ENCODE peak calls at places on chromosomes 16 and 17, in ten cellular contexts. One of them, this sample, is unnamed.

GRCh38 chr17:59160203-59161025 is 4.9 kb downstream of the PRR11 start:
- DNase-seq in prostate gland: no peak
- DNase-seq in A549: no peak
- DNase-seq in hepatocyte: no peak
- DNase-seq in pancreas: no peak
- DNase-seq in CD4-positive, CD25-positive, alpha-beta regulatory T cell: peak; percentile 62
- DNase-seq in substantia nigra: no peak
- DNase-seq in neural progenitor cell: no peak
- DNase-seq in HCT116: no peak
- DNase-seq in foreskin keratinocyte: no peak
- DNase-seq in this sample: no peak

GRCh38 chr17:11177340-11177739 is 63.7 kb upstream of the SHISA6 start:
- DNase-seq in neural progenitor cell: no peak
- DNase-seq in foreskin keratinocyte: no peak
- DNase-seq in pancreas: no peak
- DNase-seq in CD4-positive, CD25-positive, alpha-beta regulatory T cell: no peak
- DNase-seq in hepatocyte: no peak
- DNase-seq in HCT116: no peak
- DNase-seq in prostate gland: no peak
- DNase-seq in A549: no peak
- DNase-seq in substantia nigra: no peak
- DNase-seq in this sample: no peak

GRCh38 chr17:13568746-13569739 is 32.7 kb downstream of the HS3ST3A1 start:
- DNase-seq in prostate gland: no peak
- DNase-seq in substantia nigra: no peak
- DNase-seq in pancreas: no peak
- DNase-seq in HCT116: no peak
- DNase-seq in hepatocyte: no peak
- DNase-seq in neural progenitor cell: no peak
- DNase-seq in foreskin keratinocyte: no peak
- DNase-seq in A549: no peak
- DNase-seq in CD4-positive, CD25-positive, alpha-beta regulatory T cell: no peak
- DNase-seq in this sample: no peak

GRCh38 chr16:1154291-1154886 is 1.5 kb downstream of the CACNA1H start:
- DNase-seq in HCT116: no peak
- DNase-seq in prostate gland: no peak
- DNase-seq in A549: peak; percentile 40
- DNase-seq in neural progenitor cell: peak; percentile 56
- DNase-seq in pancreas: no peak
- DNase-seq in CD4-positive, CD25-positive, alpha-beta regulatory T cell: no peak
- DNase-seq in hepatocyte: peak; percentile 42
- DNase-seq in foreskin keratinocyte: no peak
- DNase-seq in substantia nigra: no peak
- DNase-seq in this sample: no peak

GRCh38 chr16:2150418-2151187 is 2.2 kb downstream of the RAB26 start:
- DNase-seq in neural progenitor cell: peak; percentile 44
- DNase-seq in HCT116: no peak
- DNase-seq in foreskin keratinocyte: peak; percentile 49
- DNase-seq in prostate gland: no peak
- DNase-seq in pancreas: peak; percentile 89
- DNase-seq in A549: peak; percentile 66
- DNase-seq in substantia nigra: no peak
- DNase-seq in CD4-positive, CD25-positive, alpha-beta regulatory T cell: no peak
- DNase-seq in hepatocyte: no peak
- DNase-seq in this sample: peak; percentile 79

GRCh38 chr17:27980035-27980434 is 62.4 kb upstream of the NLK start:
- DNase-seq in prostate gland: no peak
- DNase-seq in substantia nigra: no peak
- DNase-seq in pancreas: no peak
- DNase-seq in A549: peak; percentile 42
- DNase-seq in foreskin keratinocyte: peak; percentile 87
- DNase-seq in hepatocyte: no peak
- DNase-seq in HCT116: no peak
- DNase-seq in neural progenitor cell: no peak
- DNase-seq in CD4-positive, CD25-positive, alpha-beta regulatory T cell: no peak
- DNase-seq in this sample: no peak

GRCh38 chr17:45048795-45049563 is 2.5 kb downstream of the DCAKD start:
- DNase-seq in hepatocyte: no peak
- DNase-seq in foreskin keratinocyte: no peak
- DNase-seq in A549: peak; percentile 56
- DNase-seq in pancreas: peak; percentile 4
- DNase-seq in neural progenitor cell: no peak
- DNase-seq in prostate gland: no peak
- DNase-seq in CD4-positive, CD25-positive, alpha-beta regulatory T cell: no peak
- DNase-seq in substantia nigra: no peak
- DNase-seq in HCT116: no peak
- DNase-seq in this sample: no peak

GRCh38 chr17:29116652-29117439 is 63.4 kb downstream of the MYO18A start:
- DNase-seq in hepatocyte: peak; percentile 79
- DNase-seq in substantia nigra: peak; percentile 71
- DNase-seq in neural progenitor cell: peak; percentile 88
- DNase-seq in CD4-positive, CD25-positive, alpha-beta regulatory T cell: peak; percentile 69
- DNase-seq in pancreas: peak; percentile 91
- DNase-seq in prostate gland: peak; percentile 54
- DNase-seq in HCT116: no peak
- DNase-seq in foreskin keratinocyte: no peak
- DNase-seq in A549: peak; percentile 76
- DNase-seq in this sample: peak; percentile 77

GRCh38 chr17:44002141-44002848 is 2.1 kb upstream of the NAGS start:
- DNase-seq in neural progenitor cell: no peak
- DNase-seq in HCT116: no peak
- DNase-seq in A549: no peak
- DNase-seq in foreskin keratinocyte: peak; percentile 69
- DNase-seq in CD4-positive, CD25-positive, alpha-beta regulatory T cell: no peak
- DNase-seq in prostate gland: no peak
- DNase-seq in substantia nigra: no peak
- DNase-seq in pancreas: no peak
- DNase-seq in hepatocyte: no peak
- DNase-seq in this sample: no peak

GRCh38 chr17:58694302-58694701 is 1.9 kb downstream of the RAD51C start:
- DNase-seq in foreskin keratinocyte: no peak
- DNase-seq in pancreas: no peak
- DNase-seq in A549: no peak
- DNase-seq in prostate gland: no peak
- DNase-seq in CD4-positive, CD25-positive, alpha-beta regulatory T cell: no peak
- DNase-seq in HCT116: no peak
- DNase-seq in substantia nigra: no peak
- DNase-seq in neural progenitor cell: no peak
- DNase-seq in hepatocyte: no peak
- DNase-seq in this sample: no peak

GRCh38 chr16:24773771-24774427 is 44.4 kb downstream of the TNRC6A start:
- DNase-seq in A549: no peak
- DNase-seq in hepatocyte: no peak
- DNase-seq in pancreas: no peak
- DNase-seq in neural progenitor cell: no peak
- DNase-seq in CD4-positive, CD25-positive, alpha-beta regulatory T cell: no peak
- DNase-seq in prostate gland: no peak
- DNase-seq in HCT116: no peak
- DNase-seq in foreskin keratinocyte: no peak
- DNase-seq in substantia nigra: no peak
- DNase-seq in this sample: no peak

GRCh38 chr17:10628756-10629155 is 28.4 kb downstream of the MYH3 start:
- DNase-seq in HCT116: no peak
- DNase-seq in foreskin keratinocyte: no peak
- DNase-seq in A549: no peak
- DNase-seq in CD4-positive, CD25-positive, alpha-beta regulatory T cell: no peak
- DNase-seq in pancreas: no peak
- DNase-seq in prostate gland: no peak
- DNase-seq in hepatocyte: no peak
- DNase-seq in neural progenitor cell: peak; percentile 47
- DNase-seq in substantia nigra: no peak
- DNase-seq in this sample: no peak

GRCh38 chr17:78967782-78968362 is 11.9 kb downstream of the LGALS3BP start:
- DNase-seq in prostate gland: no peak
- DNase-seq in HCT116: no peak
- DNase-seq in neural progenitor cell: no peak
- DNase-seq in substantia nigra: no peak
- DNase-seq in A549: no peak
- DNase-seq in CD4-positive, CD25-positive, alpha-beta regulatory T cell: no peak
- DNase-seq in pancreas: no peak
- DNase-seq in foreskin keratinocyte: no peak
- DNase-seq in hepatocyte: no peak
- DNase-seq in this sample: no peak

GRCh38 chr16:24723663-24724062 is 5.8 kb upstream of the TNRC6A start:
- DNase-seq in neural progenitor cell: no peak
- DNase-seq in substantia nigra: no peak
- DNase-seq in hepatocyte: no peak
- DNase-seq in A549: no peak
- DNase-seq in pancreas: no peak
- DNase-seq in foreskin keratinocyte: no peak
- DNase-seq in prostate gland: no peak
- DNase-seq in CD4-positive, CD25-positive, alpha-beta regulatory T cell: no peak
- DNase-seq in HCT116: no peak
- DNase-seq in this sample: no peak

GRCh38 chr17:57587201-57587870 is 157.8 kb downstream of the CCDC182 start:
- DNase-seq in neural progenitor cell: no peak
- DNase-seq in A549: no peak
- DNase-seq in prostate gland: no peak
- DNase-seq in HCT116: no peak
- DNase-seq in foreskin keratinocyte: no peak
- DNase-seq in pancreas: no peak
- DNase-seq in substantia nigra: no peak
- DNase-seq in CD4-positive, CD25-positive, alpha-beta regulatory T cell: no peak
- DNase-seq in hepatocyte: no peak
- DNase-seq in this sample: no peak

GRCh38 chr17:17351901-17352781 is 49.0 kb downstream of the NT5M start:
- DNase-seq in substantia nigra: no peak
- DNase-seq in neural progenitor cell: no peak
- DNase-seq in A549: no peak
- DNase-seq in pancreas: peak; percentile 59
- DNase-seq in foreskin keratinocyte: no peak
- DNase-seq in hepatocyte: peak; percentile 48
- DNase-seq in HCT116: no peak
- DNase-seq in CD4-positive, CD25-positive, alpha-beta regulatory T cell: no peak
- DNase-seq in prostate gland: no peak
- DNase-seq in this sample: peak; percentile 50

GRCh38 chr16:14458576-14458975 is 171.5 kb downstream of the PARN start:
- DNase-seq in substantia nigra: no peak
- DNase-seq in CD4-positive, CD25-positive, alpha-beta regulatory T cell: no peak
- DNase-seq in neural progenitor cell: peak; percentile 52
- DNase-seq in foreskin keratinocyte: no peak
- DNase-seq in HCT116: no peak
- DNase-seq in A549: no peak
- DNase-seq in hepatocyte: no peak
- DNase-seq in prostate gland: no peak
- DNase-seq in pancreas: no peak
- DNase-seq in this sample: no peak

GRCh38 chr17:51217946-51218345 is 41.9 kb downstream of the MBTD1 start:
- DNase-seq in prostate gland: no peak
- DNase-seq in HCT116: no peak
- DNase-seq in foreskin keratinocyte: no peak
- DNase-seq in hepatocyte: no peak
- DNase-seq in A549: no peak
- DNase-seq in substantia nigra: no peak
- DNase-seq in pancreas: no peak
- DNase-seq in CD4-positive, CD25-positive, alpha-beta regulatory T cell: no peak
- DNase-seq in neural progenitor cell: no peak
- DNase-seq in this sample: no peak

GRCh38 chr17:9958586-9959281 is 53.7 kb upstream of the RCVRN start:
- DNase-seq in hepatocyte: no peak
- DNase-seq in foreskin keratinocyte: no peak
- DNase-seq in HCT116: no peak
- DNase-seq in CD4-positive, CD25-positive, alpha-beta regulatory T cell: no peak
- DNase-seq in pancreas: no peak
- DNase-seq in neural progenitor cell: peak; percentile 87
- DNase-seq in A549: no peak
- DNase-seq in prostate gland: no peak
- DNase-seq in substantia nigra: no peak
- DNase-seq in this sample: peak; percentile 49

DNA sequence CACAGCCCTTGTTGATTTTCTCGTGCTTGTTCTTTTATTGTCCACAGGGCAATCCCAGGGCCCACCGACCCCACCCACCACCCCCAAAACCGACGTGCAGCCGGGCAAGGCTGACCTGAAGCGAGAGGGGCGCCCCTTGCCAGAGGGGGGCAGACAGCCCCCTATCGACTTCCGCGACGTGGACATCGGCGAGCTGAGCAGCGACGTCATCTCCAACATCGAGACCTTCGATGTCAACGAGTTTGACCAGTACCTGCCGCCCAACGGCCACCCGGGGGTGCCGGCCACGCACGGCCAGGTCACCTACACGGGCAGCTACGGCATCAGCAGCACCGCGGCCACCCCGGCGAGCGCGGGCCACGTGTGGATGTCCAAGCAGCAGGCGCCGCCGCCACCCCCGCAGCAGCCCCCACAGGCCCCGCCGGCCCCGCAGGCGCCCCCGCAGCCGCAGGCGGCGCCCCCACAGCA is 2.7 kb downstream of the SOX9 start:
- DNase-seq in pancreas: no peak
- DNase-seq in hepatocyte: no peak
- DNase-seq in A549: no peak
- DNase-seq in prostate gland: no peak
- DNase-seq in foreskin keratinocyte: no peak
- DNase-seq in neural progenitor cell: no peak
- DNase-seq in HCT116: no peak
- DNase-seq in substantia nigra: peak; percentile 65
- DNase-seq in CD4-positive, CD25-positive, alpha-beta regulatory T cell: no peak
- DNase-seq in this sample: no peak
- H3K27ac ChIP-seq in pancreas: no peak overlapping the region
- H3K27ac ChIP-seq in hepatocyte: peak overlapping the region; percentile 87
- H3K27ac ChIP-seq in A549: no peak overlapping the region
- H3K27ac ChIP-seq in prostate gland: peak overlapping the region; percentile 86
- H3K27ac ChIP-seq in foreskin keratinocyte: no peak overlapping the region
- H3K27ac ChIP-seq in neural progenitor cell: no peak overlapping the region
- H3K27ac ChIP-seq in HCT116: no peak overlapping the region
- H3K27ac ChIP-seq in substantia nigra: no peak overlapping the region
- H3K27ac ChIP-seq in CD4-positive, CD25-positive, alpha-beta regulatory T cell: no peak overlapping the region
- H3K27ac ChIP-seq in this sample: no peak overlapping the region

GRCh38 chr17:330993-331701 is 21.5 kb downstream of the RPH3AL start:
- DNase-seq in HCT116: no peak
- DNase-seq in prostate gland: no peak
- DNase-seq in hepatocyte: no peak
- DNase-seq in neural progenitor cell: no peak
- DNase-seq in A549: no peak
- DNase-seq in pancreas: peak; percentile 73
- DNase-seq in foreskin keratinocyte: no peak
- DNase-seq in CD4-positive, CD25-positive, alpha-beta regulatory T cell: peak; percentile 66
- DNase-seq in substantia nigra: peak; percentile 56
- DNase-seq in this sample: peak; percentile 47
- H3K27ac ChIP-seq in HCT116: no peak overlapping the region
- H3K27ac ChIP-seq in prostate gland: peak overlapping the region; percentile 67
- H3K27ac ChIP-seq in hepatocyte: no peak overlapping the region
- H3K27ac ChIP-seq in neural progenitor cell: no peak overlapping the region
- H3K27ac ChIP-seq in A549: no peak overlapping the region
- H3K27ac ChIP-seq in pancreas: peak overlapping the region; percentile 60
- H3K27ac ChIP-seq in foreskin keratinocyte: no peak overlapping the region
- H3K27ac ChIP-seq in CD4-positive, CD25-positive, alpha-beta regulatory T cell: no peak overlapping the region
- H3K27ac ChIP-seq in substantia nigra: peak overlapping the region; percentile 70
- H3K27ac ChIP-seq in this sample: peak overlapping the region; percentile 33

GRCh38 chr17:80826346-80826954 is 165.2 kb upstream of the CHMP6 start:
- DNase-seq in CD4-positive, CD25-positive, alpha-beta regulatory T cell: no peak
- DNase-seq in hepatocyte: no peak
- DNase-seq in foreskin keratinocyte: no peak
- DNase-seq in substantia nigra: no peak
- DNase-seq in prostate gland: no peak
- DNase-seq in HCT116: no peak
- DNase-seq in neural progenitor cell: no peak
- DNase-seq in A549: no peak
- DNase-seq in pancreas: peak; percentile 44
- DNase-seq in this sample: peak; percentile 52
- H3K27ac ChIP-seq in CD4-positive, CD25-positive, alpha-beta regulatory T cell: no peak overlapping the region
- H3K27ac ChIP-seq in hepatocyte: no peak overlapping the region
- H3K27ac ChIP-seq in foreskin keratinocyte: peak overlapping the region; percentile 95
- H3K27ac ChIP-seq in substantia nigra: peak overlapping the region; percentile 45
- H3K27ac ChIP-seq in prostate gland: no peak overlapping the region
- H3K27ac ChIP-seq in HCT116: no peak overlapping the region
- H3K27ac ChIP-seq in neural progenitor cell: no peak overlapping the region
- H3K27ac ChIP-seq in A549: peak overlapping the region; percentile 16
- H3K27ac ChIP-seq in pancreas: no peak overlapping the region
- H3K27ac ChIP-seq in this sample: no peak overlapping the region

GRCh38 chr16:87587636-87588035 is 14.7 kb upstream of the JPH3 start:
- DNase-seq in A549: no peak
- DNase-seq in CD4-positive, CD25-positive, alpha-beta regulatory T cell: no peak
- DNase-seq in pancreas: no peak
- DNase-seq in prostate gland: no peak
- DNase-seq in substantia nigra: no peak
- DNase-seq in HCT116: no peak
- DNase-seq in foreskin keratinocyte: no peak
- DNase-seq in hepatocyte: no peak
- DNase-seq in neural progenitor cell: no peak
- DNase-seq in this sample: no peak
- H3K27ac ChIP-seq in A549: no peak overlapping the region
- H3K27ac ChIP-seq in CD4-positive, CD25-positive, alpha-beta regulatory T cell: no peak overlapping the region
- H3K27ac ChIP-seq in pancreas: no peak overlapping the region
- H3K27ac ChIP-seq in prostate gland: no peak overlapping the region
- H3K27ac ChIP-seq in substantia nigra: no peak overlapping the region
- H3K27ac ChIP-seq in HCT116: no peak overlapping the region
- H3K27ac ChIP-seq in foreskin keratinocyte: no peak overlapping the region
- H3K27ac ChIP-seq in hepatocyte: no peak overlapping the region
- H3K27ac ChIP-seq in neural progenitor cell: no peak overlapping the region
- H3K27ac ChIP-seq in this sample: no peak overlapping the region